ENCODE peak calls at places on chromosomes 3 and 15, in four cellular contexts. R is midbrain, E is T47D, W is SW 1271. O is an unnamed sample.

GRCh38 chr15:72118400-72118978 is at the start of gene SENP8:
- DNase-seq in W (peak), R (no peak), E (no peak), O (no peak)

GRCh38 chr3:9194509-9195184 is 54.8 kb downstream of the SRGAP3 start:
- DNase-seq in E (peak), R (no peak), W (no peak), O (no peak)

GRCh38 chr15:30001592-30001991 is 81.2 kb upstream of the GOLGA8J start:
- DNase-seq in E (peak), R (peak), W (no peak), O (no peak)

GRCh38 chr3:49255112-49255511 is 21.9 kb downstream of the C3orf62 start:
- DNase-seq in R (no peak), W (no peak), E (peak), O (no peak)

GRCh38 chr3:16866447-16867025 is 18.2 kb upstream of the PLCL2 start:
- DNase-seq in W (no peak), E (no peak), R (no peak), O (no peak)

GRCh38 chr3:15361494-15362214 is 29.3 kb upstream of the SH3BP5 start:
- DNase-seq in E (no peak), W (no peak), R (no peak), O (no peak)

GRCh38 chr3:71728632-71729342 is 3.6 kb upstream of the EIF4E3 start:
- DNase-seq in W (no peak), R (no peak), E (no peak), O (peak)

GRCh38 chr3:183930069-183930468 is 45.4 kb upstream of the PARL start:
- DNase-seq in E (no peak), W (no peak), R (no peak), O (no peak)

GRCh38 chr15:44207643-44208042 is 12.6 kb upstream of the FRMD5 start:
- DNase-seq in R (no peak), W (no peak), E (no peak), O (peak)

GRCh38 chr3:35932995-35933394 is 293.7 kb downstream of the ARPP21 start:
- DNase-seq in W (peak), R (peak), E (peak), O (peak)

GRCh38 chr3:175129126-175129525 is 270.0 kb downstream of the NAALADL2 start:
- DNase-seq in W (no peak), R (no peak), E (no peak), O (no peak)

GRCh38 chr3:114660124-114660523 is 366.3 kb downstream of the TIGIT start:
- DNase-seq in R (peak), W (no peak), E (no peak), O (no peak)

O was measured in A673.